ENCODE peak calls at places on chromosomes 3 and 15, in five cellular contexts. One of them, this sample, is unnamed.

GRCh38 chr3:124657138-124657537 is 73.1 kb upstream of the UMPS start:
- DNase-seq in iPS DF 19.7: no peak
- DNase-seq in mesendoderm: no peak
- DNase-seq in lung: no peak
- DNase-seq in LoVo: no peak
- DNase-seq in this sample: no peak

GRCh38 chr15:72796515-72797337 is 13.2 kb upstream of the ADPGK start:
- DNase-seq in iPS DF 19.7: no peak
- DNase-seq in mesendoderm: peak; percentile 63
- DNase-seq in lung: peak; percentile 33
- DNase-seq in LoVo: peak; percentile 67
- DNase-seq in this sample: peak; percentile 22

GRCh38 chr15:41607033-41607432 is 48.0 kb downstream of the TYRO3 start:
- DNase-seq in iPS DF 19.7: no peak
- DNase-seq in mesendoderm: no peak
- DNase-seq in lung: no peak
- DNase-seq in LoVo: peak; percentile 16
- DNase-seq in this sample: no peak

GRCh38 chr3:143763568-143764162 is 84.6 kb downstream of the SLC9A9 start:
- DNase-seq in iPS DF 19.7: no peak
- DNase-seq in mesendoderm: no peak
- DNase-seq in lung: no peak
- DNase-seq in LoVo: no peak
- DNase-seq in this sample: no peak

GRCh38 chr3:186922790-186923189 is 7.5 kb upstream of the ST6GAL1 start:
- DNase-seq in iPS DF 19.7: no peak
- DNase-seq in mesendoderm: no peak
- DNase-seq in lung: no peak
- DNase-seq in LoVo: no peak
- DNase-seq in this sample: no peak

GRCh38 chr3:126313166-126313565 is 44.0 kb downstream of the KLF15 start:
- DNase-seq in iPS DF 19.7: no peak
- DNase-seq in mesendoderm: no peak
- DNase-seq in lung: no peak
- DNase-seq in LoVo: no peak
- DNase-seq in this sample: no peak

GRCh38 chr15:93265046-93265658 is 176.1 kb upstream of the RGMA start:
- DNase-seq in iPS DF 19.7: no peak
- DNase-seq in mesendoderm: peak; percentile 16
- DNase-seq in lung: no peak
- DNase-seq in LoVo: peak; percentile 16
- DNase-seq in this sample: no peak

GRCh38 chr15:77974098-77974414 is 103.5 kb downstream of the TBC1D2B start:
- DNase-seq in iPS DF 19.7: no peak
- DNase-seq in mesendoderm: no peak
- DNase-seq in lung: no peak
- DNase-seq in LoVo: no peak
- DNase-seq in this sample: no peak

GRCh38 chr3:26246901-26247300 is 375.7 kb upstream of the LRRC3B start:
- DNase-seq in iPS DF 19.7: no peak
- DNase-seq in mesendoderm: no peak
- DNase-seq in lung: no peak
- DNase-seq in LoVo: no peak
- DNase-seq in this sample: no peak

GRCh38 chr15:62748175-62748574 is 294.4 kb upstream of the TPM1 start:
- DNase-seq in iPS DF 19.7: no peak
- DNase-seq in mesendoderm: no peak
- DNase-seq in lung: no peak
- DNase-seq in LoVo: no peak
- DNase-seq in this sample: no peak

GRCh38 chr3:107211608-107212007 is 165.6 kb upstream of the CCDC54 start:
- DNase-seq in iPS DF 19.7: no peak
- DNase-seq in mesendoderm: no peak
- DNase-seq in lung: no peak
- DNase-seq in LoVo: no peak
- DNase-seq in this sample: no peak

GRCh38 chr15:29048011-29048410 is 162.2 kb downstream of the APBA2 start:
- DNase-seq in iPS DF 19.7: no peak
- DNase-seq in mesendoderm: no peak
- DNase-seq in lung: no peak
- DNase-seq in LoVo: no peak
- DNase-seq in this sample: no peak

This sample was measured in T-helper 1 cell.